ENCODE peak calls at places on chromosomes 4 and X, in five cellular contexts. One of them, this sample, is unnamed.

GRCh38 chr4:56666279-56666678 is 14.8 kb downstream of the HOPX start:
- DNase-seq in endothelial cell: no peak
- DNase-seq in cardiac muscle cell: no peak
- DNase-seq in CD4-positive, alpha-beta T cell: no peak
- DNase-seq in suprapubic skin: no peak
- DNase-seq in this sample: no peak

GRCh38 chr4:83054928-83055327 is 19.9 kb downstream of the COPS4 start:
- DNase-seq in endothelial cell: no peak
- DNase-seq in cardiac muscle cell: no peak
- DNase-seq in CD4-positive, alpha-beta T cell: no peak
- DNase-seq in suprapubic skin: no peak
- DNase-seq in this sample: no peak

GRCh38 chrX:71184803-71185495 is 38.1 kb upstream of the GJB1 start:
- DNase-seq in endothelial cell: no peak
- DNase-seq in cardiac muscle cell: no peak
- DNase-seq in CD4-positive, alpha-beta T cell: no peak
- DNase-seq in suprapubic skin: no peak
- DNase-seq in this sample: no peak

GRCh38 chr4:73021634-73022033 is 47.9 kb downstream of the COX18 start:
- DNase-seq in endothelial cell: no peak
- DNase-seq in cardiac muscle cell: peak; percentile 58
- DNase-seq in CD4-positive, alpha-beta T cell: no peak
- DNase-seq in suprapubic skin: no peak
- DNase-seq in this sample: no peak

GRCh38 chr4:54930226-54930625 is 195.2 kb downstream of the KDR start:
- DNase-seq in endothelial cell: no peak
- DNase-seq in cardiac muscle cell: no peak
- DNase-seq in CD4-positive, alpha-beta T cell: no peak
- DNase-seq in suprapubic skin: no peak
- DNase-seq in this sample: no peak

GRCh38 chr4:48799157-48799556 is 19.1 kb upstream of the FRYL start:
- DNase-seq in endothelial cell: no peak
- DNase-seq in cardiac muscle cell: no peak
- DNase-seq in CD4-positive, alpha-beta T cell: no peak
- DNase-seq in suprapubic skin: no peak
- DNase-seq in this sample: no peak

GRCh38 chrX:4315891-4316290 is 602.4 kb upstream of the PRKX start:
- DNase-seq in endothelial cell: no peak
- DNase-seq in cardiac muscle cell: no peak
- DNase-seq in CD4-positive, alpha-beta T cell: no peak
- DNase-seq in suprapubic skin: no peak
- DNase-seq in this sample: no peak

GRCh38 chr4:87278335-87278794 is 44.3 kb downstream of the HSD17B13 start:
- DNase-seq in endothelial cell: no peak
- DNase-seq in cardiac muscle cell: no peak
- DNase-seq in CD4-positive, alpha-beta T cell: no peak
- DNase-seq in suprapubic skin: no peak
- DNase-seq in this sample: no peak

GRCh38 chr4:152687974-152688599 is 8.3 kb upstream of the TMEM154 start:
- DNase-seq in endothelial cell: no peak
- DNase-seq in cardiac muscle cell: peak; percentile 92
- DNase-seq in CD4-positive, alpha-beta T cell: no peak
- DNase-seq in suprapubic skin: no peak
- DNase-seq in this sample: no peak

GRCh38 chr4:52577285-52577968 is 81.7 kb downstream of the USP46 start:
- DNase-seq in endothelial cell: no peak
- DNase-seq in cardiac muscle cell: no peak
- DNase-seq in CD4-positive, alpha-beta T cell: no peak
- DNase-seq in suprapubic skin: no peak
- DNase-seq in this sample: no peak

GRCh38 chr4:53055716-53056413 is 193.7 kb downstream of the RASL11B start:
- DNase-seq in endothelial cell: no peak
- DNase-seq in cardiac muscle cell: no peak
- DNase-seq in CD4-positive, alpha-beta T cell: no peak
- DNase-seq in suprapubic skin: no peak
- DNase-seq in this sample: no peak

GRCh38 chr4:7463584-7464258 is 29.0 kb upstream of the PSAPL1 start:
- DNase-seq in endothelial cell: no peak
- DNase-seq in cardiac muscle cell: no peak
- DNase-seq in CD4-positive, alpha-beta T cell: no peak
- DNase-seq in suprapubic skin: no peak
- DNase-seq in this sample: no peak

GRCh38 chr4:7460591-7460990 is 25.9 kb upstream of the PSAPL1 start:
- DNase-seq in endothelial cell: no peak
- DNase-seq in cardiac muscle cell: no peak
- DNase-seq in CD4-positive, alpha-beta T cell: no peak
- DNase-seq in suprapubic skin: no peak
- DNase-seq in this sample: no peak

GRCh38 chr4:7461171-7461570 is 26.4 kb upstream of the PSAPL1 start:
- DNase-seq in endothelial cell: no peak
- DNase-seq in cardiac muscle cell: no peak
- DNase-seq in CD4-positive, alpha-beta T cell: no peak
- DNase-seq in suprapubic skin: no peak
- DNase-seq in this sample: no peak

GRCh38 chr4:7464259-7464655 is 29.5 kb upstream of the PSAPL1 start:
- DNase-seq in endothelial cell: no peak
- DNase-seq in cardiac muscle cell: no peak
- DNase-seq in CD4-positive, alpha-beta T cell: no peak
- DNase-seq in suprapubic skin: no peak
- DNase-seq in this sample: no peak

GRCh38 chr4:7462509-7462971 is 27.8 kb upstream of the PSAPL1 start:
- DNase-seq in endothelial cell: no peak
- DNase-seq in cardiac muscle cell: peak; percentile 63
- DNase-seq in CD4-positive, alpha-beta T cell: no peak
- DNase-seq in suprapubic skin: no peak
- DNase-seq in this sample: no peak
- TF ChIP-seq CTCF in endothelial cell: no peak
- TF ChIP-seq CTCF in cardiac muscle cell: peak; percentile 27
- TF ChIP-seq CTCF in CD4-positive, alpha-beta T cell: no peak
- TF ChIP-seq CTCF in suprapubic skin: no peak
- TF ChIP-seq CTCF in this sample: no peak

DNA sequence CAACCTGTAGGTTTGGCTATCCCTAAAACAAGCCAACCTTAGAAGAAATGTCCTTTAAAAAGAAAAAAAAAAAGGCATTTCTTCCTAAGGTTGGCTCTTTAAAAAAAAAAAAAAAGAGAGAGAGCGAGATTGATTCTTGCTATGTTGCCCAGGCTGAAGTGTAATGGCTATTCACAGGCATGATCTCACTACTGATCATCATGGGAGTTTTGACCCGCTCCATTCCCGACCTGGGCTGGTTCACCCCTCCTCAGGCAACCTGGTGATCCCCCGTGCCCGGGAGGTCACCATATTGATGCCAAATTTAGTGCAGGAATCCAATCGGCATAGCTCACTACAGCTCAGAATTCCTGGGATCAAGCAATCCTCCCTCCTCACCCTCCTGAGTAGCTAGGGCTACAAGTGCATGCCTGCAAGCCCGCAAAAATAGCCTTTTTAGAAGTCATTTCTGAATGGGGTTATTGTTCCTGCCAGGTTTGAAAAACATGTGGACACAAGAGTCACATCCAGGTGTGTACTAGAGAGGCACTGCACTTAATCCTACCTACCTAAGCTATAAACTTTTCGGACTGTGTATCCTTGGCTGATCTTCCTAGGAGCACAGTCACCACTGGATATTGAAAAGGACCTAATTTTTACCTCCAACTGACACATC is 61.4 kb upstream of the ZCCHC13 start:
- DNase-seq in endothelial cell: no peak
- DNase-seq in cardiac muscle cell: no peak
- DNase-seq in CD4-positive, alpha-beta T cell: no peak
- DNase-seq in suprapubic skin: no peak
- DNase-seq in this sample: no peak
- TF ChIP-seq CTCF in endothelial cell: no peak
- TF ChIP-seq CTCF in cardiac muscle cell: no peak
- TF ChIP-seq CTCF in CD4-positive, alpha-beta T cell: no peak
- TF ChIP-seq CTCF in suprapubic skin: no peak
- TF ChIP-seq CTCF in this sample: no peak

GRCh38 chrX:121333942-121334341 is 286.5 kb downstream of the GLUD2 start:
- DNase-seq in endothelial cell: no peak
- DNase-seq in cardiac muscle cell: peak; percentile 3
- DNase-seq in CD4-positive, alpha-beta T cell: no peak
- DNase-seq in suprapubic skin: no peak
- DNase-seq in this sample: no peak
- TF ChIP-seq CTCF in endothelial cell: no peak
- TF ChIP-seq CTCF in cardiac muscle cell: no peak
- TF ChIP-seq CTCF in CD4-positive, alpha-beta T cell: no peak
- TF ChIP-seq CTCF in suprapubic skin: no peak
- TF ChIP-seq CTCF in this sample: no peak

GRCh38 chrX:15143825-15144121 is 126.1 kb downstream of the ASB9 start:
- DNase-seq in endothelial cell: no peak
- DNase-seq in cardiac muscle cell: no peak
- DNase-seq in CD4-positive, alpha-beta T cell: no peak
- DNase-seq in suprapubic skin: no peak
- DNase-seq in this sample: no peak

GRCh38 chrX:15142084-15142715 is 127.7 kb downstream of the ASB9 start:
- DNase-seq in endothelial cell: no peak
- DNase-seq in cardiac muscle cell: no peak
- DNase-seq in CD4-positive, alpha-beta T cell: no peak
- DNase-seq in suprapubic skin: no peak
- DNase-seq in this sample: no peak

GRCh38 chrX:15150578-15150977 is 119.3 kb downstream of the ASB9 start:
- DNase-seq in endothelial cell: no peak
- DNase-seq in cardiac muscle cell: no peak
- DNase-seq in CD4-positive, alpha-beta T cell: no peak
- DNase-seq in suprapubic skin: no peak
- DNase-seq in this sample: no peak

GRCh38 chrX:15143050-15143824 is 126.6 kb downstream of the ASB9 start:
- DNase-seq in endothelial cell: peak; percentile 39
- DNase-seq in cardiac muscle cell: peak; percentile 61
- DNase-seq in CD4-positive, alpha-beta T cell: peak; percentile 40
- DNase-seq in suprapubic skin: no peak
- DNase-seq in this sample: peak; percentile 34

GRCh38 chrX:15146515-15146914 is 123.4 kb downstream of the ASB9 start:
- DNase-seq in endothelial cell: peak; percentile 39
- DNase-seq in cardiac muscle cell: peak; percentile 32
- DNase-seq in CD4-positive, alpha-beta T cell: no peak
- DNase-seq in suprapubic skin: no peak
- DNase-seq in this sample: no peak
- TF ChIP-seq CTCF in endothelial cell: peak; percentile 77
- TF ChIP-seq CTCF in cardiac muscle cell: peak; percentile 28
- TF ChIP-seq CTCF in CD4-positive, alpha-beta T cell: peak; percentile 27
- TF ChIP-seq CTCF in suprapubic skin: no peak
- TF ChIP-seq CTCF in this sample: no peak

DNA sequence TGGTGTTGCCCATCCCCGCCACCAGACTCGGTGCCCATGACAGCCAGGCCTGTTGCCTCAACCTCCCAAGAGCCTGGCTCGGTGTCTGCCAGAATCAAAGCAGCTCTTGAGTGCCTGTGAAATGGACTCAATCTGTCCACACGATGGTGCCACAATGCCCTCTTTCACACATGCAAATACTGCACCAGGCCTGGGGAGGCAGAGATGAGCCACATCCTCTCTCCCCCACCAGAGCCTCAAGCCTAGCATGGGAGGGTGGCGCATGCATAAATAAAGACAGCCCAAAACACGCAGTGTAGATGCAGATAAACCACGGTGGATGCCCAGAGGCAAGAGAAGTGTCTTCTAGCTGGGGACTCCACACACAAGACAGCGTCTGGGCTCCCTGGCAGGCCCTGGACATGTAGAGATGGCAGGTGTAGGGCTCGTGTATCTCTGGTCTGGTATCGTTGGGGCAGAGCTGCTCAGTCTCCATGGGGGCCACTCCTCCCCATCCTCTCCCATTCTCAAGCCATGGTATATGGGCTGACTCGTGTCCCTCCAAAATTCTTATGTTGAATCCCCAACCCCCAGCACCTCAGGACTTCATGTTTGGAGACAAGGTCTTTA is 65.6 kb downstream of the JAKMIP1 start:
- DNase-seq in endothelial cell: no peak
- DNase-seq in cardiac muscle cell: no peak
- DNase-seq in CD4-positive, alpha-beta T cell: peak; percentile 18
- DNase-seq in suprapubic skin: no peak
- DNase-seq in this sample: no peak
- TF ChIP-seq CTCF in endothelial cell: no peak
- TF ChIP-seq CTCF in cardiac muscle cell: no peak
- TF ChIP-seq CTCF in CD4-positive, alpha-beta T cell: no peak
- TF ChIP-seq CTCF in suprapubic skin: no peak
- TF ChIP-seq CTCF in this sample: no peak

GRCh38 chr4:64617813-64618212 is 208.6 kb upstream of the TECRL start:
- DNase-seq in endothelial cell: no peak
- DNase-seq in cardiac muscle cell: no peak
- DNase-seq in CD4-positive, alpha-beta T cell: no peak
- DNase-seq in suprapubic skin: no peak
- DNase-seq in this sample: no peak
- TF ChIP-seq CTCF in endothelial cell: no peak
- TF ChIP-seq CTCF in cardiac muscle cell: no peak
- TF ChIP-seq CTCF in CD4-positive, alpha-beta T cell: no peak
- TF ChIP-seq CTCF in suprapubic skin: no peak
- TF ChIP-seq CTCF in this sample: no peak

This sample was measured in omental fat pad.